ENCODE peak calls at places on chromosomes 11 and 22, in nine cellular contexts. One of them, this sample, is unnamed.

GRCh38 chr11:78825531-78825930 is 250.9 kb upstream of the NARS2 start:
- DNase-seq in HTR-8/SVneo: no peak
- DNase-seq in stimulated activated CD4-positive, alpha-beta T cell treated with anti-CD3 and anti-CD28 coated beads, Interleukin-12 subunit alpha, Interleukin-12 subunit beta, amount 100 ng/mL, for 24 hours: no peak
- DNase-seq in DMS 273 treated with DMSO at 0.1 percent for 48 hours: no peak
- DNase-seq in effector memory CD8-positive, alpha-beta T cell: no peak
- DNase-seq in H7: no peak
- DNase-seq in Daoy: no peak
- DNase-seq in HFFc6: no peak
- DNase-seq in BE2C: no peak
- DNase-seq in this sample: no peak

GRCh38 chr11:71182791-71183556 is 69.4 kb downstream of the SHANK2 start:
- DNase-seq in H7: no peak
- DNase-seq in effector memory CD8-positive, alpha-beta T cell: no peak
- DNase-seq in HFFc6: no peak
- DNase-seq in Daoy: no peak
- DNase-seq in HTR-8/SVneo: no peak
- DNase-seq in stimulated activated CD4-positive, alpha-beta T cell treated with anti-CD3 and anti-CD28 coated beads, Interleukin-12 subunit alpha, Interleukin-12 subunit beta, amount 100 ng/mL, for 24 hours: no peak
- DNase-seq in BE2C: no peak
- DNase-seq in DMS 273 treated with DMSO at 0.1 percent for 48 hours: no peak
- DNase-seq in this sample: no peak

GRCh38 chr11:70788247-70789022 is 390.1 kb downstream of the CTTN start:
- DNase-seq in DMS 273 treated with DMSO at 0.1 percent for 48 hours: no peak
- DNase-seq in Daoy: peak
- DNase-seq in HFFc6: peak
- DNase-seq in stimulated activated CD4-positive, alpha-beta T cell treated with anti-CD3 and anti-CD28 coated beads, Interleukin-12 subunit alpha, Interleukin-12 subunit beta, amount 100 ng/mL, for 24 hours: no peak
- DNase-seq in effector memory CD8-positive, alpha-beta T cell: no peak
- DNase-seq in H7: no peak
- DNase-seq in BE2C: no peak
- DNase-seq in HTR-8/SVneo: peak
- DNase-seq in this sample: no peak

GRCh38 chr11:102666331-102666957 is 39.1 kb downstream of the MMP27 start:
- DNase-seq in H7: peak
- DNase-seq in DMS 273 treated with DMSO at 0.1 percent for 48 hours: no peak
- DNase-seq in BE2C: peak
- DNase-seq in HFFc6: peak
- DNase-seq in effector memory CD8-positive, alpha-beta T cell: peak
- DNase-seq in HTR-8/SVneo: peak
- DNase-seq in stimulated activated CD4-positive, alpha-beta T cell treated with anti-CD3 and anti-CD28 coated beads, Interleukin-12 subunit alpha, Interleukin-12 subunit beta, amount 100 ng/mL, for 24 hours: no peak
- DNase-seq in Daoy: peak
- DNase-seq in this sample: peak

GRCh38 chr22:49704345-49705215 is 123.1 kb downstream of the BRD1 start:
- DNase-seq in effector memory CD8-positive, alpha-beta T cell: no peak
- DNase-seq in Daoy: no peak
- DNase-seq in HFFc6: no peak
- DNase-seq in DMS 273 treated with DMSO at 0.1 percent for 48 hours: no peak
- DNase-seq in H7: peak
- DNase-seq in stimulated activated CD4-positive, alpha-beta T cell treated with anti-CD3 and anti-CD28 coated beads, Interleukin-12 subunit alpha, Interleukin-12 subunit beta, amount 100 ng/mL, for 24 hours: no peak
- DNase-seq in BE2C: no peak
- DNase-seq in HTR-8/SVneo: no peak
- DNase-seq in this sample: no peak

GRCh38 chr11:61869636-61870428 is 21.5 kb downstream of the FADS3 start:
- DNase-seq in Daoy: no peak
- DNase-seq in HFFc6: no peak
- DNase-seq in stimulated activated CD4-positive, alpha-beta T cell treated with anti-CD3 and anti-CD28 coated beads, Interleukin-12 subunit alpha, Interleukin-12 subunit beta, amount 100 ng/mL, for 24 hours: no peak
- DNase-seq in DMS 273 treated with DMSO at 0.1 percent for 48 hours: no peak
- DNase-seq in effector memory CD8-positive, alpha-beta T cell: no peak
- DNase-seq in H7: peak
- DNase-seq in HTR-8/SVneo: no peak
- DNase-seq in BE2C: no peak
- DNase-seq in this sample: no peak

GRCh38 chr11:4018641-4019040 is 76.0 kb upstream of the RRM1 start:
- DNase-seq in H7: no peak
- DNase-seq in DMS 273 treated with DMSO at 0.1 percent for 48 hours: no peak
- DNase-seq in stimulated activated CD4-positive, alpha-beta T cell treated with anti-CD3 and anti-CD28 coated beads, Interleukin-12 subunit alpha, Interleukin-12 subunit beta, amount 100 ng/mL, for 24 hours: no peak
- DNase-seq in BE2C: no peak
- DNase-seq in effector memory CD8-positive, alpha-beta T cell: no peak
- DNase-seq in Daoy: no peak
- DNase-seq in HTR-8/SVneo: no peak
- DNase-seq in HFFc6: no peak
- DNase-seq in this sample: no peak

GRCh38 chr11:70678931-70679900 is 280.9 kb downstream of the CTTN start:
- DNase-seq in H7: peak
- DNase-seq in stimulated activated CD4-positive, alpha-beta T cell treated with anti-CD3 and anti-CD28 coated beads, Interleukin-12 subunit alpha, Interleukin-12 subunit beta, amount 100 ng/mL, for 24 hours: no peak
- DNase-seq in effector memory CD8-positive, alpha-beta T cell: no peak
- DNase-seq in BE2C: no peak
- DNase-seq in DMS 273 treated with DMSO at 0.1 percent for 48 hours: no peak
- DNase-seq in Daoy: no peak
- DNase-seq in HTR-8/SVneo: no peak
- DNase-seq in HFFc6: no peak
- DNase-seq in this sample: no peak

GRCh38 chr11:20075627-20076026 is 84.6 kb downstream of the DBX1 start:
- DNase-seq in DMS 273 treated with DMSO at 0.1 percent for 48 hours: no peak
- DNase-seq in HFFc6: no peak
- DNase-seq in stimulated activated CD4-positive, alpha-beta T cell treated with anti-CD3 and anti-CD28 coated beads, Interleukin-12 subunit alpha, Interleukin-12 subunit beta, amount 100 ng/mL, for 24 hours: no peak
- DNase-seq in BE2C: no peak
- DNase-seq in HTR-8/SVneo: no peak
- DNase-seq in Daoy: no peak
- DNase-seq in effector memory CD8-positive, alpha-beta T cell: no peak
- DNase-seq in H7: no peak
- DNase-seq in this sample: no peak

GRCh38 chr11:44573333-44573732 is 7.9 kb downstream of the CD82 start:
- DNase-seq in H7: peak
- DNase-seq in BE2C: no peak
- DNase-seq in stimulated activated CD4-positive, alpha-beta T cell treated with anti-CD3 and anti-CD28 coated beads, Interleukin-12 subunit alpha, Interleukin-12 subunit beta, amount 100 ng/mL, for 24 hours: no peak
- DNase-seq in DMS 273 treated with DMSO at 0.1 percent for 48 hours: no peak
- DNase-seq in Daoy: peak
- DNase-seq in HFFc6: no peak
- DNase-seq in HTR-8/SVneo: no peak
- DNase-seq in effector memory CD8-positive, alpha-beta T cell: no peak
- DNase-seq in this sample: no peak